ENCODE peak calls at places on chromosomes 2 and 18, in four cellular contexts. One of them, this sample, is unnamed.

GRCh38 chr18:79530821-79531220 is 135.1 kb downstream of the NFATC1 start:
- DNase-seq in HEK293T: no peak
- DNase-seq in CD8-positive, alpha-beta memory T cell: no peak
- DNase-seq in effector CD4-positive, alpha-beta T cell: no peak
- DNase-seq in this sample: no peak

GRCh38 chr2:43097650-43098049 is 128.8 kb downstream of the ZFP36L2 start:
- DNase-seq in CD8-positive, alpha-beta memory T cell: no peak
- DNase-seq in effector CD4-positive, alpha-beta T cell: no peak
- DNase-seq in HEK293T: no peak
- DNase-seq in this sample: no peak

GRCh38 chr2:64400103-64400728 is 53.7 kb upstream of the LGALSL start:
- DNase-seq in HEK293T: no peak
- DNase-seq in CD8-positive, alpha-beta memory T cell: no peak
- DNase-seq in effector CD4-positive, alpha-beta T cell: no peak
- DNase-seq in this sample: no peak

GRCh38 chr2:105400138-105400540 is 1.3 kb upstream of the FHL2 start:
- DNase-seq in HEK293T: no peak
- DNase-seq in CD8-positive, alpha-beta memory T cell: no peak
- DNase-seq in effector CD4-positive, alpha-beta T cell: no peak
- DNase-seq in this sample: no peak

GRCh38 chr2:216366777-216367465 is 5.4 kb downstream of the MARCHF4 start:
- DNase-seq in HEK293T: no peak
- DNase-seq in effector CD4-positive, alpha-beta T cell: no peak
- DNase-seq in CD8-positive, alpha-beta memory T cell: no peak
- DNase-seq in this sample: no peak

GRCh38 chr2:70190086-70190412 is 770 bp downstream of the C2orf42 start:
- DNase-seq in HEK293T: peak
- DNase-seq in effector CD4-positive, alpha-beta T cell: peak
- DNase-seq in CD8-positive, alpha-beta memory T cell: no peak
- DNase-seq in this sample: no peak

GRCh38 chr18:55585586-55586521 is 2.1 kb downstream of the TCF4 start:
- DNase-seq in CD8-positive, alpha-beta memory T cell: no peak
- DNase-seq in effector CD4-positive, alpha-beta T cell: no peak
- DNase-seq in HEK293T: no peak
- DNase-seq in this sample: no peak

GRCh38 chr2:215664847-215665525 is 229.1 kb upstream of the FN1 start:
- DNase-seq in effector CD4-positive, alpha-beta T cell: no peak
- DNase-seq in CD8-positive, alpha-beta memory T cell: no peak
- DNase-seq in HEK293T: no peak
- DNase-seq in this sample: no peak

GRCh38 chr2:177604291-177605065 is 211.9 kb downstream of the AGPS start:
- DNase-seq in effector CD4-positive, alpha-beta T cell: no peak
- DNase-seq in CD8-positive, alpha-beta memory T cell: no peak
- DNase-seq in HEK293T: peak
- DNase-seq in this sample: no peak

GRCh38 chr2:26989156-26989555 is 18.7 kb downstream of the MAPRE3 start:
- DNase-seq in effector CD4-positive, alpha-beta T cell: no peak
- DNase-seq in HEK293T: no peak
- DNase-seq in CD8-positive, alpha-beta memory T cell: no peak
- DNase-seq in this sample: no peak

GRCh38 chr2:163779970-163780597 is 44.3 kb upstream of the FIGN start:
- DNase-seq in CD8-positive, alpha-beta memory T cell: no peak
- DNase-seq in HEK293T: no peak
- DNase-seq in effector CD4-positive, alpha-beta T cell: no peak
- DNase-seq in this sample: no peak

GRCh38 chr2:9757430-9758287 is 85.6 kb upstream of the TAF1B start:
- DNase-seq in HEK293T: peak
- DNase-seq in CD8-positive, alpha-beta memory T cell: no peak
- DNase-seq in effector CD4-positive, alpha-beta T cell: no peak
- DNase-seq in this sample: no peak

GRCh38 chr2:181656450-181657261 is at the start of gene CERKL:
- DNase-seq in CD8-positive, alpha-beta memory T cell: peak
- DNase-seq in HEK293T: peak
- DNase-seq in effector CD4-positive, alpha-beta T cell: no peak
- DNase-seq in this sample: no peak

GRCh38 chr2:226838758-226839555 is 3.1 kb downstream of the RHBDD1 start:
- DNase-seq in effector CD4-positive, alpha-beta T cell: no peak
- DNase-seq in CD8-positive, alpha-beta memory T cell: no peak
- DNase-seq in HEK293T: no peak
- DNase-seq in this sample: no peak

GRCh38 chr2:200264631-200265030 is 41.9 kb upstream of the SPATS2L start:
- DNase-seq in effector CD4-positive, alpha-beta T cell: no peak
- DNase-seq in CD8-positive, alpha-beta memory T cell: no peak
- DNase-seq in HEK293T: no peak
- DNase-seq in this sample: no peak

GRCh38 chr2:105802587-105802986 is 57.9 kb downstream of the NCK2 start:
- DNase-seq in effector CD4-positive, alpha-beta T cell: peak
- DNase-seq in CD8-positive, alpha-beta memory T cell: peak
- DNase-seq in HEK293T: no peak
- DNase-seq in this sample: peak

GRCh38 chr18:75211002-75211621 is 515 bp downstream of the TSHZ1 start:
- DNase-seq in CD8-positive, alpha-beta memory T cell: peak
- DNase-seq in HEK293T: no peak
- DNase-seq in effector CD4-positive, alpha-beta T cell: no peak
- DNase-seq in this sample: no peak

GRCh38 chr2:45968946-45969584 is 317.6 kb downstream of the PRKCE start:
- DNase-seq in HEK293T: no peak
- DNase-seq in CD8-positive, alpha-beta memory T cell: no peak
- DNase-seq in effector CD4-positive, alpha-beta T cell: no peak
- DNase-seq in this sample: no peak

GRCh38 chr2:20991031-20991430 is 52.8 kb downstream of the APOB start:
- DNase-seq in HEK293T: no peak
- DNase-seq in effector CD4-positive, alpha-beta T cell: no peak
- DNase-seq in CD8-positive, alpha-beta memory T cell: no peak
- DNase-seq in this sample: no peak

This sample was measured in T-helper 22 cell.